ENCODE peak calls at places on chromosomes 3 and 15, in seven cellular contexts. One of them, this sample, is unnamed.

GRCh38 chr3:23611737-23612295 is 193.9 kb upstream of the UBE2E1 start:
- DNase-seq in naive thymus-derived CD4-positive, alpha-beta T cell: no peak
- DNase-seq in body of pancreas: peak; percentile 63
- DNase-seq in hepatocyte: peak; percentile 40
- DNase-seq in A549: no peak
- DNase-seq in A673: no peak
- DNase-seq in mesendoderm: peak; percentile 37
- DNase-seq in this sample: peak; percentile 24

GRCh38 chr3:130014526-130014925 is 40.0 kb downstream of the TRH start:
- DNase-seq in naive thymus-derived CD4-positive, alpha-beta T cell: no peak
- DNase-seq in body of pancreas: no peak
- DNase-seq in hepatocyte: no peak
- DNase-seq in A549: no peak
- DNase-seq in A673: no peak
- DNase-seq in mesendoderm: no peak
- DNase-seq in this sample: no peak

GRCh38 chr15:79373728-79374127 is 58.4 kb upstream of the MINAR1 start:
- DNase-seq in naive thymus-derived CD4-positive, alpha-beta T cell: no peak
- DNase-seq in body of pancreas: no peak
- DNase-seq in hepatocyte: no peak
- DNase-seq in A549: no peak
- DNase-seq in A673: no peak
- DNase-seq in mesendoderm: peak; percentile 38
- DNase-seq in this sample: no peak

GRCh38 chr3:122255757-122256439 is 69.2 kb upstream of the CSTA start:
- DNase-seq in naive thymus-derived CD4-positive, alpha-beta T cell: no peak
- DNase-seq in body of pancreas: no peak
- DNase-seq in hepatocyte: no peak
- DNase-seq in A549: no peak
- DNase-seq in A673: no peak
- DNase-seq in mesendoderm: no peak
- DNase-seq in this sample: no peak

GRCh38 chr3:42247576-42248027 is 18.4 kb downstream of the CCK start:
- DNase-seq in naive thymus-derived CD4-positive, alpha-beta T cell: peak; percentile 44
- DNase-seq in body of pancreas: peak; percentile 76
- DNase-seq in hepatocyte: peak; percentile 78
- DNase-seq in A549: peak; percentile 25
- DNase-seq in A673: peak; percentile 62
- DNase-seq in mesendoderm: peak; percentile 68
- DNase-seq in this sample: peak; percentile 27

GRCh38 chr3:159130108-159130507 is 328.3 kb downstream of the MFSD1 start:
- DNase-seq in naive thymus-derived CD4-positive, alpha-beta T cell: no peak
- DNase-seq in body of pancreas: peak; percentile 10
- DNase-seq in hepatocyte: peak; percentile 10
- DNase-seq in A549: no peak
- DNase-seq in A673: peak; percentile 11
- DNase-seq in mesendoderm: peak; percentile 67
- DNase-seq in this sample: peak; percentile 13

GRCh38 chr3:114092151-114093000 is 35.8 kb downstream of the QTRT2 start:
- DNase-seq in naive thymus-derived CD4-positive, alpha-beta T cell: no peak
- DNase-seq in body of pancreas: no peak
- DNase-seq in hepatocyte: no peak
- DNase-seq in A549: no peak
- DNase-seq in A673: no peak
- DNase-seq in mesendoderm: no peak
- DNase-seq in this sample: no peak

GRCh38 chr15:40693904-40694705 is 869 bp upstream of the RAD51 start:
- DNase-seq in naive thymus-derived CD4-positive, alpha-beta T cell: peak; percentile 4
- DNase-seq in body of pancreas: no peak
- DNase-seq in hepatocyte: no peak
- DNase-seq in A549: no peak
- DNase-seq in A673: no peak
- DNase-seq in mesendoderm: no peak
- DNase-seq in this sample: no peak

GRCh38 chr3:109188726-109189125 is 52.2 kb downstream of the C3orf85 start:
- DNase-seq in naive thymus-derived CD4-positive, alpha-beta T cell: no peak
- DNase-seq in body of pancreas: peak; percentile 39
- DNase-seq in hepatocyte: no peak
- DNase-seq in A549: no peak
- DNase-seq in A673: no peak
- DNase-seq in mesendoderm: no peak
- DNase-seq in this sample: peak; percentile 7

GRCh38 chr3:171135536-171135935 is 109.0 kb upstream of the SLC2A2 start:
- DNase-seq in naive thymus-derived CD4-positive, alpha-beta T cell: no peak
- DNase-seq in body of pancreas: no peak
- DNase-seq in hepatocyte: no peak
- DNase-seq in A549: no peak
- DNase-seq in A673: no peak
- DNase-seq in mesendoderm: no peak
- DNase-seq in this sample: no peak

GRCh38 chr15:90004671-90005070 is 3.5 kb downstream of the ZNF710 start:
- DNase-seq in naive thymus-derived CD4-positive, alpha-beta T cell: no peak
- DNase-seq in body of pancreas: peak; percentile 48
- DNase-seq in hepatocyte: peak; percentile 82
- DNase-seq in A549: peak; percentile 65
- DNase-seq in A673: no peak
- DNase-seq in mesendoderm: no peak
- DNase-seq in this sample: no peak

GRCh38 chr3:180973543-180973942 is 16.0 kb downstream of the DNAJC19 start:
- DNase-seq in naive thymus-derived CD4-positive, alpha-beta T cell: no peak
- DNase-seq in body of pancreas: no peak
- DNase-seq in hepatocyte: no peak
- DNase-seq in A549: no peak
- DNase-seq in A673: no peak
- DNase-seq in mesendoderm: no peak
- DNase-seq in this sample: no peak

GRCh38 chr3:127970966-127971592 is 56.0 kb downstream of the KBTBD12 start:
- DNase-seq in naive thymus-derived CD4-positive, alpha-beta T cell: no peak
- DNase-seq in body of pancreas: peak; percentile 15
- DNase-seq in hepatocyte: peak; percentile 68
- DNase-seq in A549: peak; percentile 46
- DNase-seq in A673: peak; percentile 60
- DNase-seq in mesendoderm: peak; percentile 65
- DNase-seq in this sample: peak; percentile 43

GRCh38 chr3:119352863-119353527 is 58.8 kb downstream of the ARHGAP31 start:
- DNase-seq in naive thymus-derived CD4-positive, alpha-beta T cell: peak; percentile 56
- DNase-seq in body of pancreas: no peak
- DNase-seq in hepatocyte: peak; percentile 50
- DNase-seq in A549: no peak
- DNase-seq in A673: peak; percentile 58
- DNase-seq in mesendoderm: peak; percentile 67
- DNase-seq in this sample: no peak

GRCh38 chr15:80985976-80986375 is 3.6 kb downstream of the MESD start:
- DNase-seq in naive thymus-derived CD4-positive, alpha-beta T cell: no peak
- DNase-seq in body of pancreas: no peak
- DNase-seq in hepatocyte: no peak
- DNase-seq in A549: no peak
- DNase-seq in A673: no peak
- DNase-seq in mesendoderm: no peak
- DNase-seq in this sample: no peak

GRCh38 chr3:194128202-194128907 is 7.6 kb upstream of the HES1 start:
- DNase-seq in naive thymus-derived CD4-positive, alpha-beta T cell: no peak
- DNase-seq in body of pancreas: no peak
- DNase-seq in hepatocyte: no peak
- DNase-seq in A549: no peak
- DNase-seq in A673: no peak
- DNase-seq in mesendoderm: no peak
- DNase-seq in this sample: no peak

GRCh38 chr15:63093486-63094205 is 28.0 kb upstream of the LACTB start:
- DNase-seq in naive thymus-derived CD4-positive, alpha-beta T cell: peak; percentile 48
- DNase-seq in body of pancreas: peak; percentile 89
- DNase-seq in hepatocyte: peak; percentile 88
- DNase-seq in A549: peak; percentile 81
- DNase-seq in A673: peak; percentile 70
- DNase-seq in mesendoderm: peak; percentile 87
- DNase-seq in this sample: peak; percentile 84

GRCh38 chr3:152379415-152380042 is 110.8 kb downstream of the MBNL1 start:
- DNase-seq in naive thymus-derived CD4-positive, alpha-beta T cell: no peak
- DNase-seq in body of pancreas: no peak
- DNase-seq in hepatocyte: no peak
- DNase-seq in A549: no peak
- DNase-seq in A673: no peak
- DNase-seq in mesendoderm: no peak
- DNase-seq in this sample: no peak

GRCh38 chr3:152377184-152377570 is 108.4 kb downstream of the MBNL1 start:
- DNase-seq in naive thymus-derived CD4-positive, alpha-beta T cell: no peak
- DNase-seq in body of pancreas: no peak
- DNase-seq in hepatocyte: no peak
- DNase-seq in A549: no peak
- DNase-seq in A673: no peak
- DNase-seq in mesendoderm: no peak
- DNase-seq in this sample: no peak

GRCh38 chr3:152382312-152383135 is 113.8 kb downstream of the MBNL1 start:
- DNase-seq in naive thymus-derived CD4-positive, alpha-beta T cell: no peak
- DNase-seq in body of pancreas: no peak
- DNase-seq in hepatocyte: no peak
- DNase-seq in A549: no peak
- DNase-seq in A673: peak; percentile 41
- DNase-seq in mesendoderm: no peak
- DNase-seq in this sample: no peak

GRCh38 chr3:152381881-152382295 is 113.2 kb downstream of the MBNL1 start:
- DNase-seq in naive thymus-derived CD4-positive, alpha-beta T cell: no peak
- DNase-seq in body of pancreas: no peak
- DNase-seq in hepatocyte: no peak
- DNase-seq in A549: no peak
- DNase-seq in A673: no peak
- DNase-seq in mesendoderm: no peak
- DNase-seq in this sample: no peak

GRCh38 chr3:152380048-152380447 is 111.3 kb downstream of the MBNL1 start:
- DNase-seq in naive thymus-derived CD4-positive, alpha-beta T cell: no peak
- DNase-seq in body of pancreas: no peak
- DNase-seq in hepatocyte: no peak
- DNase-seq in A549: no peak
- DNase-seq in A673: no peak
- DNase-seq in mesendoderm: no peak
- DNase-seq in this sample: no peak
- H3K4me1 ChIP-seq in naive thymus-derived CD4-positive, alpha-beta T cell: peaks cover 57% of the 10 kb centered on the region
- H3K4me1 ChIP-seq in body of pancreas: peaks cover 46% of the 10 kb centered on the region
- H3K4me1 ChIP-seq in hepatocyte: peaks cover 6% of the 10 kb centered on the region
- H3K4me1 ChIP-seq in A549: peaks cover 70% of the 10 kb centered on the region
- H3K4me1 ChIP-seq in A673: peaks cover 58% of the 10 kb centered on the region
- H3K4me1 ChIP-seq in mesendoderm: no peaks in the 10 kb centered on the region
- H3K4me1 ChIP-seq in this sample: peaks cover 7% of the 10 kb centered on the region

GRCh38 chr15:76993114-76993715 is 1.7 kb upstream of the PSTPIP1 start:
- DNase-seq in naive thymus-derived CD4-positive, alpha-beta T cell: no peak
- DNase-seq in body of pancreas: peak; percentile 66
- DNase-seq in hepatocyte: no peak
- DNase-seq in A549: no peak
- DNase-seq in A673: no peak
- DNase-seq in mesendoderm: no peak
- DNase-seq in this sample: no peak

GRCh38 chr15:76994001-76994400 is 925 bp upstream of the PSTPIP1 start:
- DNase-seq in naive thymus-derived CD4-positive, alpha-beta T cell: no peak
- DNase-seq in body of pancreas: no peak
- DNase-seq in hepatocyte: no peak
- DNase-seq in A549: no peak
- DNase-seq in A673: no peak
- DNase-seq in mesendoderm: no peak
- DNase-seq in this sample: no peak

GRCh38 chr15:76994971-76995945 is at the start of gene PSTPIP1:
- DNase-seq in naive thymus-derived CD4-positive, alpha-beta T cell: peak; percentile 68
- DNase-seq in body of pancreas: no peak
- DNase-seq in hepatocyte: no peak
- DNase-seq in A549: no peak
- DNase-seq in A673: no peak
- DNase-seq in mesendoderm: no peak
- DNase-seq in this sample: peak; percentile 67

GRCh38 chr15:76996076-76996525 is 1.2 kb downstream of the PSTPIP1 start:
- DNase-seq in naive thymus-derived CD4-positive, alpha-beta T cell: no peak
- DNase-seq in body of pancreas: no peak
- DNase-seq in hepatocyte: no peak
- DNase-seq in A549: no peak
- DNase-seq in A673: no peak
- DNase-seq in mesendoderm: no peak
- DNase-seq in this sample: no peak

DNA sequence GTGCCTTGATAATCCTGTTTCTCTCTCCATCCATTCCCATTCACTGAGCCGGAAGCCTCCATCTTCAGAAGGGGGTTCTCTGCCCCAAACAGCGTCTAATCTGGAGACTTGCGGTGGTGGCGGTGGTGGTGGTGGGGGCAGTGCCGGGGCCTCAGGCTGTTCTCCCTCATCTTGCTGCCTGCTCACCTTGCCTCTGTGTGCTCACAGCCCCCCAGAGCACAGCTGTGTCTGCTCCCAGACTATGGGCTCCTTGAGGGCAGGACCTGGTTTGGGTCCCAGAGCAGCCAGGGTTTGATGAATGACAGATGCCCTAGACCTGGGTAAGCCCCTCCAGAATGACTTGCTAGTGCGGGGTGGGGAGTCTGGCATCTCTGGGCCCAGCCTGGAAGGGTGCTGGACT is 430 bp upstream of the PSTPIP1 start:
- DNase-seq in naive thymus-derived CD4-positive, alpha-beta T cell: no peak
- DNase-seq in body of pancreas: no peak
- DNase-seq in hepatocyte: no peak
- DNase-seq in A549: no peak
- DNase-seq in A673: no peak
- DNase-seq in mesendoderm: no peak
- DNase-seq in this sample: no peak
- H3K4me1 ChIP-seq in naive thymus-derived CD4-positive, alpha-beta T cell: peaks cover 57% of the 10 kb centered on the region
- H3K4me1 ChIP-seq in body of pancreas: peaks cover 23% of the 10 kb centered on the region
- H3K4me1 ChIP-seq in hepatocyte: no peaks in the 10 kb centered on the region
- H3K4me1 ChIP-seq in A549: peaks cover 15% of the 10 kb centered on the region
- H3K4me1 ChIP-seq in A673: no peaks in the 10 kb centered on the region
- H3K4me1 ChIP-seq in mesendoderm: no peaks in the 10 kb centered on the region
- H3K4me1 ChIP-seq in this sample: peaks cover 37% of the 10 kb centered on the region

GRCh38 chr3:71413572-71413971 is 170.0 kb downstream of the FOXP1 start:
- DNase-seq in naive thymus-derived CD4-positive, alpha-beta T cell: no peak
- DNase-seq in body of pancreas: no peak
- DNase-seq in hepatocyte: no peak
- DNase-seq in A549: no peak
- DNase-seq in A673: no peak
- DNase-seq in mesendoderm: no peak
- DNase-seq in this sample: no peak

GRCh38 chr3:71416868-71417267 is 166.7 kb downstream of the FOXP1 start:
- DNase-seq in naive thymus-derived CD4-positive, alpha-beta T cell: peak; percentile 66
- DNase-seq in body of pancreas: peak; percentile 13
- DNase-seq in hepatocyte: no peak
- DNase-seq in A549: no peak
- DNase-seq in A673: no peak
- DNase-seq in mesendoderm: peak; percentile 77
- DNase-seq in this sample: peak; percentile 28

GRCh38 chr3:71414189-71414924 is 169.2 kb downstream of the FOXP1 start:
- DNase-seq in naive thymus-derived CD4-positive, alpha-beta T cell: no peak
- DNase-seq in body of pancreas: no peak
- DNase-seq in hepatocyte: no peak
- DNase-seq in A549: no peak
- DNase-seq in A673: no peak
- DNase-seq in mesendoderm: no peak
- DNase-seq in this sample: no peak

GRCh38 chr3:71419369-71419768 is 164.2 kb downstream of the FOXP1 start:
- DNase-seq in naive thymus-derived CD4-positive, alpha-beta T cell: no peak
- DNase-seq in body of pancreas: peak; percentile 55
- DNase-seq in hepatocyte: no peak
- DNase-seq in A549: no peak
- DNase-seq in A673: no peak
- DNase-seq in mesendoderm: no peak
- DNase-seq in this sample: no peak

GRCh38 chr3:71415708-71416108 is 167.8 kb downstream of the FOXP1 start:
- DNase-seq in naive thymus-derived CD4-positive, alpha-beta T cell: peak; percentile 50
- DNase-seq in body of pancreas: no peak
- DNase-seq in hepatocyte: no peak
- DNase-seq in A549: no peak
- DNase-seq in A673: no peak
- DNase-seq in mesendoderm: no peak
- DNase-seq in this sample: no peak
- H3K4me1 ChIP-seq in naive thymus-derived CD4-positive, alpha-beta T cell: peaks cover 79% of the 10 kb centered on the region
- H3K4me1 ChIP-seq in body of pancreas: peaks cover 12% of the 10 kb centered on the region
- H3K4me1 ChIP-seq in hepatocyte: peaks cover 6% of the 10 kb centered on the region
- H3K4me1 ChIP-seq in A549: no peaks in the 10 kb centered on the region
- H3K4me1 ChIP-seq in A673: no peaks in the 10 kb centered on the region
- H3K4me1 ChIP-seq in mesendoderm: no peaks in the 10 kb centered on the region
- H3K4me1 ChIP-seq in this sample: no peaks in the 10 kb centered on the region

GRCh38 chr3:58016710-58017109 is 8.5 kb downstream of the FLNB start:
- DNase-seq in naive thymus-derived CD4-positive, alpha-beta T cell: no peak
- DNase-seq in body of pancreas: no peak
- DNase-seq in hepatocyte: no peak
- DNase-seq in A549: no peak
- DNase-seq in A673: no peak
- DNase-seq in mesendoderm: no peak
- DNase-seq in this sample: no peak
- H3K4me1 ChIP-seq in naive thymus-derived CD4-positive, alpha-beta T cell: peaks cover 26% of the 10 kb centered on the region
- H3K4me1 ChIP-seq in body of pancreas: peaks cover 96% of the 10 kb centered on the region
- H3K4me1 ChIP-seq in hepatocyte: peaks cover 96% of the 10 kb centered on the region
- H3K4me1 ChIP-seq in A549: peaks cover 96% of the 10 kb centered on the region
- H3K4me1 ChIP-seq in A673: no peaks in the 10 kb centered on the region
- H3K4me1 ChIP-seq in mesendoderm: peaks cover 22% of the 10 kb centered on the region
- H3K4me1 ChIP-seq in this sample: peaks cover 5% of the 10 kb centered on the region

This sample was measured in BE2C.